ENCODE peak calls at places on chromosomes 4 and X, in six cellular contexts. One of them, this sample, is unnamed.

GRCh38 chr4:91826186-91826585 is 477.6 kb upstream of the GRID2 start:
- DNase-seq in NCI-H226: peak; percentile 91
- DNase-seq in mesendoderm: peak; percentile 60
- DNase-seq in NCI-H1105: no peak
- DNase-seq in WTC11: no peak
- DNase-seq in activated CD4-positive, alpha-beta T cell treated with anti-CD3 and anti-CD28 coated beads, Interleukin-2, amount 50 U/mL, for 1 hour: no peak
- DNase-seq in this sample: no peak

GRCh38 chr4:153083447-153083921 is 120.8 kb upstream of the TRIM2 start:
- DNase-seq in NCI-H226: peak; percentile 61
- DNase-seq in mesendoderm: peak; percentile 94
- DNase-seq in NCI-H1105: peak; percentile 36
- DNase-seq in WTC11: peak; percentile 68
- DNase-seq in activated CD4-positive, alpha-beta T cell treated with anti-CD3 and anti-CD28 coated beads, Interleukin-2, amount 50 U/mL, for 1 hour: peak; percentile 37
- DNase-seq in this sample: peak; percentile 33

GRCh38 chr4:123746981-123747380 is 350.4 kb downstream of the SPRY1 start:
- DNase-seq in NCI-H226: no peak
- DNase-seq in mesendoderm: peak; percentile 59
- DNase-seq in NCI-H1105: no peak
- DNase-seq in WTC11: peak; percentile 26
- DNase-seq in activated CD4-positive, alpha-beta T cell treated with anti-CD3 and anti-CD28 coated beads, Interleukin-2, amount 50 U/mL, for 1 hour: no peak
- DNase-seq in this sample: no peak

GRCh38 chrX:48460606-48461005 is 9.5 kb downstream of the SLC38A5 start:
- DNase-seq in NCI-H226: no peak
- DNase-seq in mesendoderm: no peak
- DNase-seq in NCI-H1105: no peak
- DNase-seq in WTC11: no peak
- DNase-seq in activated CD4-positive, alpha-beta T cell treated with anti-CD3 and anti-CD28 coated beads, Interleukin-2, amount 50 U/mL, for 1 hour: no peak
- DNase-seq in this sample: no peak

GRCh38 chr4:16765549-16765948 is 132.9 kb downstream of the LDB2 start:
- DNase-seq in NCI-H226: no peak
- DNase-seq in mesendoderm: no peak
- DNase-seq in NCI-H1105: no peak
- DNase-seq in WTC11: no peak
- DNase-seq in activated CD4-positive, alpha-beta T cell treated with anti-CD3 and anti-CD28 coated beads, Interleukin-2, amount 50 U/mL, for 1 hour: no peak
- DNase-seq in this sample: no peak

GRCh38 chr4:41525129-41525528 is 12.8 kb upstream of the LIMCH1 start:
- DNase-seq in NCI-H226: peak; percentile 94
- DNase-seq in mesendoderm: peak; percentile 98
- DNase-seq in NCI-H1105: no peak
- DNase-seq in WTC11: no peak
- DNase-seq in activated CD4-positive, alpha-beta T cell treated with anti-CD3 and anti-CD28 coated beads, Interleukin-2, amount 50 U/mL, for 1 hour: no peak
- DNase-seq in this sample: no peak

GRCh38 chrX:981791-982626 is 230.4 kb downstream of the CRLF2 start:
- DNase-seq in NCI-H226: no peak
- DNase-seq in mesendoderm: peak; percentile 63
- DNase-seq in NCI-H1105: no peak
- DNase-seq in WTC11: peak; percentile 44
- DNase-seq in activated CD4-positive, alpha-beta T cell treated with anti-CD3 and anti-CD28 coated beads, Interleukin-2, amount 50 U/mL, for 1 hour: no peak
- DNase-seq in this sample: no peak

GRCh38 chr4:147492761-147493160 is 11.9 kb downstream of the EDNRA start:
- DNase-seq in NCI-H226: no peak
- DNase-seq in mesendoderm: no peak
- DNase-seq in NCI-H1105: no peak
- DNase-seq in WTC11: no peak
- DNase-seq in activated CD4-positive, alpha-beta T cell treated with anti-CD3 and anti-CD28 coated beads, Interleukin-2, amount 50 U/mL, for 1 hour: no peak
- DNase-seq in this sample: no peak

GRCh38 chr4:17448689-17449088 is 63.2 kb downstream of the QDPR start:
- DNase-seq in NCI-H226: peak; percentile 47
- DNase-seq in mesendoderm: no peak
- DNase-seq in NCI-H1105: no peak
- DNase-seq in WTC11: no peak
- DNase-seq in activated CD4-positive, alpha-beta T cell treated with anti-CD3 and anti-CD28 coated beads, Interleukin-2, amount 50 U/mL, for 1 hour: no peak
- DNase-seq in this sample: no peak

GRCh38 chrX:1686642-1687041 is 71.8 kb downstream of the ASMT start:
- DNase-seq in NCI-H226: peak; percentile 59
- DNase-seq in mesendoderm: no peak
- DNase-seq in NCI-H1105: no peak
- DNase-seq in WTC11: no peak
- DNase-seq in activated CD4-positive, alpha-beta T cell treated with anti-CD3 and anti-CD28 coated beads, Interleukin-2, amount 50 U/mL, for 1 hour: no peak
- DNase-seq in this sample: no peak

GRCh38 chrX:68490644-68491043 is 8.2 kb upstream of the YIPF6 start:
- DNase-seq in NCI-H226: no peak
- DNase-seq in mesendoderm: peak; percentile 34
- DNase-seq in NCI-H1105: peak; percentile 0
- DNase-seq in WTC11: no peak
- DNase-seq in activated CD4-positive, alpha-beta T cell treated with anti-CD3 and anti-CD28 coated beads, Interleukin-2, amount 50 U/mL, for 1 hour: no peak
- DNase-seq in this sample: no peak

GRCh38 chr4:39078829-39079228 is 16.8 kb downstream of the KLHL5 start:
- DNase-seq in NCI-H226: no peak
- DNase-seq in mesendoderm: no peak
- DNase-seq in NCI-H1105: no peak
- DNase-seq in WTC11: no peak
- DNase-seq in activated CD4-positive, alpha-beta T cell treated with anti-CD3 and anti-CD28 coated beads, Interleukin-2, amount 50 U/mL, for 1 hour: no peak
- DNase-seq in this sample: no peak

GRCh38 chr4:73133784-73134183 is 64.3 kb upstream of the COX18 start:
- DNase-seq in NCI-H226: no peak
- DNase-seq in mesendoderm: no peak
- DNase-seq in NCI-H1105: no peak
- DNase-seq in WTC11: no peak
- DNase-seq in activated CD4-positive, alpha-beta T cell treated with anti-CD3 and anti-CD28 coated beads, Interleukin-2, amount 50 U/mL, for 1 hour: no peak
- DNase-seq in this sample: no peak

GRCh38 chr4:175419120-175419774 is 392.8 kb downstream of the GPM6A start:
- DNase-seq in NCI-H226: no peak
- DNase-seq in mesendoderm: peak; percentile 78
- DNase-seq in NCI-H1105: no peak
- DNase-seq in WTC11: no peak
- DNase-seq in activated CD4-positive, alpha-beta T cell treated with anti-CD3 and anti-CD28 coated beads, Interleukin-2, amount 50 U/mL, for 1 hour: no peak
- DNase-seq in this sample: no peak

GRCh38 chr4:108081251-108081650 is 87.5 kb downstream of the LEF1 start:
- DNase-seq in NCI-H226: no peak
- DNase-seq in mesendoderm: no peak
- DNase-seq in NCI-H1105: no peak
- DNase-seq in WTC11: no peak
- DNase-seq in activated CD4-positive, alpha-beta T cell treated with anti-CD3 and anti-CD28 coated beads, Interleukin-2, amount 50 U/mL, for 1 hour: peak; percentile 26
- DNase-seq in this sample: no peak

This sample was measured in GM12891.